ENCODE peak calls at places on chromosomes 13 and 19, in six cellular contexts. D, S, W, M, V and Q are unnamed samples.

GRCh38 chr19:10419646-10420443 is 493 bp upstream of the PDE4A start:
- DNase-seq in D (no peak), S (no peak), V (no peak), M (no peak), W (peak), Q (no peak)

GRCh38 chr13:22232186-22232585 is 561.3 kb downstream of the FGF9 start:
- DNase-seq in D (no peak), V (no peak), S (no peak), M (no peak), W (no peak), Q (no peak)

GRCh38 chr19:50629801-50630200 is 9.9 kb downstream of the SYT3 start:
- DNase-seq in S (no peak), W (no peak), M (no peak), D (no peak), V (no peak), Q (no peak)

GRCh38 chr19:42436006-42436405 is 6.7 kb downstream of the CXCL17 start:
- DNase-seq in M (no peak), V (no peak), D (peak), S (no peak), W (peak), Q (no peak)

GRCh38 chr19:49210108-49210900 is 52.7 kb downstream of the TRPM4 start:
- DNase-seq in W (no peak), V (peak), D (no peak), M (no peak), S (peak), Q (no peak)

GRCh38 chr19:10861118-10861651 is 10.2 kb upstream of the CARM1 start:
- DNase-seq in S (no peak), W (peak), D (no peak), M (no peak), V (peak), Q (no peak)

GRCh38 chr19:41933693-41934426 is 5.6 kb upstream of the ERFL start:
- DNase-seq in M (no peak), W (no peak), D (no peak), V (no peak), S (no peak), Q (no peak)

GRCh38 chr19:15641901-15642491 is 1.3 kb downstream of the CYP4F3 start:
- DNase-seq in S (no peak), M (no peak), W (no peak), D (no peak), V (no peak), Q (no peak)

GRCh38 chr13:72144625-72145024 is 277.6 kb upstream of the DACH1 start:
- DNase-seq in S (no peak), V (no peak), W (no peak), D (no peak), M (no peak), Q (no peak)

GRCh38 chr19:4266253-4267000 is 12.6 kb upstream of the SHD start:
- DNase-seq in S (no peak), V (no peak), D (no peak), W (no peak), M (no peak), Q (no peak)

GRCh38 chr19:13985771-13986347 is 20.3 kb downstream of the RFX1 start:
- DNase-seq in S (no peak), W (no peak), D (no peak), M (no peak), V (no peak), Q (no peak)

GRCh38 chr19:29367701-29368306 is 154.9 kb upstream of the UQCRFS1 start:
- DNase-seq in S (no peak), M (no peak), D (no peak), V (no peak), W (no peak), Q (no peak)

GRCh38 chr13:95349267-95349666 is 48.0 kb upstream of the ABCC4 start:
- DNase-seq in W (peak), M (no peak), D (no peak), S (no peak), V (no peak), Q (no peak)

GRCh38 chr19:54532528-54532927 is 29.9 kb downstream of the LAIR2 start:
- DNase-seq in V (no peak), S (no peak), M (no peak), W (no peak), D (no peak), Q (no peak)

GRCh38 chr19:35211545-35212230 is 16.9 kb downstream of the FAM187B start:
- DNase-seq in W (no peak), S (no peak), V (peak), D (no peak), M (no peak), Q (no peak)

GRCh38 chr13:110715395-110716234 is 2.1 kb downstream of the ING1 start:
- DNase-seq in D (peak), V (peak), M (peak), W (peak), S (peak), Q (peak)
- TF ChIP-seq CTCF in D (peak), V (peak), M (no peak), W (no peak), S (no peak), Q (peak)

GRCh38 chr13:31797154-31797775 is 57.9 kb downstream of the RXFP2 start:
- DNase-seq in D (no peak), M (peak), S (no peak), W (peak), V (no peak), Q (no peak)
- TF ChIP-seq CTCF in D (peak), M (peak), S (peak), W (peak), V (peak), Q (peak)

GRCh38 chr13:29524176-29524575 is 71.3 kb downstream of the SLC7A1 start:
- DNase-seq in S (no peak), W (peak), V (no peak), M (no peak), D (no peak), Q (no peak)

GRCh38 chr13:29521336-29521735 is 74.2 kb downstream of the SLC7A1 start:
- DNase-seq in V (no peak), M (no peak), S (no peak), D (no peak), W (no peak), Q (no peak)

GRCh38 chr13:29523199-29523931 is 72.1 kb downstream of the SLC7A1 start:
- DNase-seq in W (peak), S (no peak), M (no peak), V (no peak), D (no peak), Q (no peak)

GRCh38 chr13:29520671-29521070 is 74.8 kb downstream of the SLC7A1 start:
- DNase-seq in M (peak), W (peak), D (peak), S (no peak), V (no peak), Q (no peak)

GRCh38 chr13:29522044-29522685 is 73.3 kb downstream of the SLC7A1 start:
- DNase-seq in W (peak), S (no peak), D (peak), V (no peak), M (peak), Q (no peak)
- TF ChIP-seq CTCF in W (no peak), S (no peak), D (peak), V (no peak), M (no peak), Q (no peak)

GRCh38 chr19:39542198-39542597 is 2.2 kb upstream of the EID2 start:
- DNase-seq in D (no peak), V (no peak), S (no peak), M (no peak), W (peak), Q (no peak)

GRCh38 chr19:39539519-39540332 is at the start of gene EID2:
- DNase-seq in W (peak), V (peak), S (peak), M (peak), D (peak), Q (peak)

GRCh38 chr19:39539165-39539518 is 819 bp downstream of the EID2 start:
- DNase-seq in M (no peak), D (no peak), S (no peak), V (no peak), W (no peak), Q (no peak)

GRCh38 chr19:39543477-39543857 is 3.5 kb upstream of the EID2 start:
- DNase-seq in M (no peak), W (no peak), S (no peak), V (no peak), D (no peak), Q (no peak)

GRCh38 chr19:39540333-39540673 is 342 bp upstream of the EID2 start:
- DNase-seq in W (no peak), V (no peak), S (no peak), D (no peak), M (no peak), Q (no peak)
- TF ChIP-seq CTCF in W (no peak), V (no peak), S (no peak), D (no peak), M (no peak), Q (peak)

DNA sequence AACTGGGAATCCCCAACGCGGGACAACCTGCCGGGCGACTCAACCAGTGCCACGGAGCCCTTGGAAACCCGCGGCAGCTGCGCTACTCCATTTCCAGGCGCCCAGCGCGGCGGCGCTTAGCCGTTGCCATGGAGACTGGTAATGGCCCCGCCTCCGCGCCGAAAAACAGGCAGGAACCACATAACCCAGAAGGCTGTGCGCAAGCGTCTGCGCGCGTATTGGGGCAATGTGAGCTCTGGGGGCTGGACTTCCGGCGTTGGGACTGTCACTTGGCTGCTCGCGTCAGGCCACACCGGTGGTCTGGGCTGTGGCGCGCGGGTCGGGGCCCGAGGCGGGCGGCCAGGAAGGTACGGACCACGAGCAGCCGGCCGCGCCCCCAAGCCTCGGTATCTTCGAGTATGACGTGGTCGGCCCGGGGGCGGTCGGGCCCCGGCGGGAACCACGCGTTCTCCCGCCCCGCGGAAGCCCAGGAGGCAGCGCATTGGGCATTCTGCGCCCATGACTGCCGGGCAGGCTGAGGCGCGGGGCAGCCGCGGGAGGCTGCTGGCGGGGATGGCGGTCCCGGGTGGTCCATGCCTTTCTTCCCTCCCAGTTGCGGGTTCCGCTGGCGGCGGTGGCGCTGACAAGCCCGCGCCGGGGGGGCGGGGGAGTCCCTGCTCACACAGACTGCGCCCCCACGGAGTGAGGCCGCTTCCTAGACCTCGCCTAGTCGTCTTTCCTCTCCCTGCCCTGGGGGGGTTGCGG is at the start of gene ZNF324B:
- DNase-seq in V (peak), M (peak), S (peak), W (peak), D (peak), Q (peak)
- TF ChIP-seq CTCF in V (no peak), M (no peak), S (no peak), W (no peak), D (no peak), Q (no peak)

DNA sequence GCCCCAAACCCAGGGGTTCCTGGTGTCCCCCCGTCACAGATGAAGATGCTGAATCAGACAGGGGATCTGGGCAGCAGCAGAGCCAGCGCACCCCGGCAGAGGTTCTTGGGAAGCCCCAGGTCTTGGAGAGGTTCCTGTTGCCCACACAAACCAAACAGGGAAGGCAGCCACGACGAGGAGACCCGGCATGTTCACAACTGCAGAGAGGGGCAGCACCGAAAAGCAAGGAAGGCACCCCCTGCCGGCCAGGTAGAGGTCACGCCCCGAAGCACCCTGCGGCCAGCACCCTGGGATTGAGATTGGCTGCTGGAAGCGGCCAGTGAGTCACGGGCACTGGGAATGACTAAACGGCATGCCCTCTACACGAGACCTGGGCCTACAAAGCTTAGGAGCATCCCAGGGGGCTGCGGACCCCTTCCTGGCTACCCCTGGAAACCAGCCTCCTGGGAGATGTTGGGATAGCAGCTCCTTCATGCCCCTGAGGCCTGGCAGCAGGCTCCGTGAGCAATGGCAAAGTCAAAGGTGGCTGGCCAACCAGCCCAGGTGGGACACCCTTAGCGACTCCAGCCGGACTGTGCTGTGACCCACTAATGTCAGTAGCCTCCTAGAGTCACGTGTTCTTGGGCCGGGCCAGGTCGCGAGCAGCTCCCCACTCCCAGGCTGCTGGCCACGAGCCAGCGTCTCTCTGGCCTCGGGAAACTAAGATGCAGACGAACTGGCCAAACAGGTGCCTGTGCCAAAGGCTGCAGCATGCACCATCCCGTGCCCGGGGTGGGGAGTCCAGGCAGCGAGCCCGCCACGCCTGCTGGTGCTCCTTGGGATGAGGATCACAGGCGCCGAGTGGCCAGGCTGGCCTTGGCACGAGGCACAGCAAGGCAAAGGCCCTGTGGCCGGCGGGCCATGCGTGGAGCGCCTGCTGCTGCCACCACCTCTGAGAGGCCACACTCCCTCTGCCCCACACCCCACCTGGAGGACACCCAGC is 43.2 kb downstream of the MLLT1 start:
- DNase-seq in M (no peak), S (peak), W (no peak), D (no peak), V (peak), Q (peak)
- TF ChIP-seq CTCF in M (no peak), S (no peak), W (no peak), D (no peak), V (no peak), Q (no peak)